ENCODE peak calls at places on chromosomes 11 and 22, in six cellular contexts. S is A549, C is GM12878, J is K562, Q is endothelial cell of umbilical vein, A is HepG2. K is an unnamed sample.
A peak's percentile ranks its signal among the peaks of the same experiment; 100 is the strongest.

GRCh38 chr22:39292561-39293074 is 26.8 kb downstream of the RPL3 start:
- DNase-seq in A (peak; percentile 81), S (peak; percentile 93), Q (peak; percentile 96), C (no peak), J (peak; percentile 83), K (peak; percentile 93)

GRCh38 chr11:35917676-35918075 is 26.2 kb upstream of the LDLRAD3 start:
- DNase-seq in Q (no peak), J (no peak), C (no peak), S (no peak), A (no peak), K (no peak)

GRCh38 chr11:111627591-111627990 is 25.3 kb downstream of the SIK2 start:
- DNase-seq in C (no peak), S (no peak), A (no peak), J (no peak), Q (no peak), K (no peak)

GRCh38 chr11:70424765-70425164 is 26.4 kb downstream of the CTTN start:
- DNase-seq in Q (no peak), S (no peak), A (no peak), J (no peak), C (peak; percentile 26), K (peak; percentile 78)

GRCh38 chr11:2432628-2433071 is 11.7 kb downstream of the TRPM5 start:
- DNase-seq in A (no peak), C (no peak), S (no peak), J (no peak), Q (no peak), K (no peak)

GRCh38 chr11:23973244-23973643 is 523.6 kb upstream of the LUZP2 start:
- DNase-seq in J (no peak), C (no peak), Q (no peak), A (no peak), S (no peak), K (no peak)

GRCh38 chr22:22937894-22938480 is 50.4 kb downstream of the IGLL5 start:
- DNase-seq in Q (no peak), S (no peak), A (no peak), J (peak; percentile 53), C (no peak), K (no peak)

GRCh38 chr11:85685820-85686459 is at the start of gene CCDC89:
- DNase-seq in C (no peak), S (peak; percentile 12), J (no peak), A (peak; percentile 68), Q (no peak), K (no peak)

GRCh38 chr22:41844513-41844912 is 11.6 kb downstream of the SREBF2 start:
- DNase-seq in C (no peak), Q (no peak), A (no peak), S (no peak), J (no peak), K (no peak)

GRCh38 chr11:128417607-128418324 is 169.6 kb downstream of the ETS1 start:
- DNase-seq in A (no peak), C (no peak), S (no peak), J (no peak), Q (no peak), K (no peak)

GRCh38 chr11:3123761-3124733 is 41.1 kb downstream of the OSBPL5 start:
- DNase-seq in A (no peak), S (peak; percentile 70), C (no peak), J (no peak), Q (peak; percentile 83), K (peak; percentile 92)

GRCh38 chr11:34067383-34068065 is 16.0 kb downstream of the CAPRIN1 start:
- DNase-seq in Q (no peak), S (no peak), J (no peak), A (no peak), C (no peak), K (no peak)

GRCh38 chr22:36104988-36105387 is 55.6 kb downstream of the APOL3 start:
- DNase-seq in Q (no peak), J (no peak), C (no peak), S (no peak), A (no peak), K (no peak)

GRCh38 chr22:20750461-20751184 is 23.3 kb upstream of the SERPIND1 start:
- DNase-seq in Q (peak; percentile 83), S (peak; percentile 25), J (peak; percentile 70), A (no peak), C (peak; percentile 59), K (peak; percentile 27)

GRCh38 chr11:68954970-68955958 is 25.5 kb downstream of the MRGPRD start:
- DNase-seq in Q (peak; percentile 48), J (peak; percentile 57), A (no peak), S (peak; percentile 17), C (no peak), K (peak; percentile 89)

GRCh38 chr11:19683141-19683805 is 29.4 kb upstream of the NAV2 start:
- DNase-seq in Q (peak; percentile 21), A (no peak), C (no peak), S (no peak), J (no peak), K (no peak)

GRCh38 chr22:47623056-47623739 is 860.7 kb downstream of the TBC1D22A start:
- DNase-seq in Q (no peak), C (no peak), J (no peak), S (no peak), A (no peak), K (no peak)

GRCh38 chr22:21457023-21457787 is 10.0 kb upstream of the TMEM191C start:
- DNase-seq in Q (no peak), J (no peak), A (peak; percentile 65), C (no peak), S (peak; percentile 83), K (no peak)

GRCh38 chr22:20242393-20243175 is 25.5 kb downstream of the RTN4R start:
- DNase-seq in C (no peak), A (no peak), Q (no peak), S (no peak), J (no peak), K (no peak)

GRCh38 chr11:103085758-103086365 is 6.1 kb downstream of the DCUN1D5 start:
- DNase-seq in C (no peak), J (no peak), A (no peak), Q (peak; percentile 71), S (no peak), K (no peak)

GRCh38 chr22:45441158-45441557 is 27.7 kb downstream of the RIBC2 start:
- DNase-seq in A (peak; percentile 71), J (no peak), Q (peak; percentile 21), S (peak; percentile 57), C (no peak), K (peak; percentile 63)

GRCh38 chr11:122367809-122368231 is 251.8 kb upstream of the BLID start:
- DNase-seq in J (no peak), C (no peak), S (peak; percentile 36), A (peak; percentile 76), Q (peak; percentile 38), K (no peak)

GRCh38 chr11:57800444-57801184 is 39.0 kb downstream of the CTNND1 start:
- DNase-seq in S (peak; percentile 95), Q (peak; percentile 85), C (peak; percentile 56), A (peak; percentile 98), J (peak; percentile 70), K (peak; percentile 75)

GRCh38 chr22:43862074-43862881 is at the start of gene SULT4A1:
- DNase-seq in J (peak; percentile 69), S (no peak), Q (no peak), A (no peak), C (no peak), K (no peak)

GRCh38 chr22:30208631-30209603 is 37.6 kb downstream of the LIF start:
- DNase-seq in C (no peak), Q (peak; percentile 70), S (peak; percentile 71), J (peak; percentile 84), A (peak; percentile 65), K (no peak)

GRCh38 chr11:1770528-1770927 is 6.8 kb upstream of the CTSD start:
- DNase-seq in A (no peak), J (no peak), C (no peak), Q (no peak), S (no peak), K (peak; percentile 90)

GRCh38 chr11:99368579-99368978 is 347.8 kb downstream of the CNTN5 start:
- DNase-seq in Q (peak; percentile 1), A (no peak), C (no peak), J (no peak), S (no peak), K (no peak)

DNA sequence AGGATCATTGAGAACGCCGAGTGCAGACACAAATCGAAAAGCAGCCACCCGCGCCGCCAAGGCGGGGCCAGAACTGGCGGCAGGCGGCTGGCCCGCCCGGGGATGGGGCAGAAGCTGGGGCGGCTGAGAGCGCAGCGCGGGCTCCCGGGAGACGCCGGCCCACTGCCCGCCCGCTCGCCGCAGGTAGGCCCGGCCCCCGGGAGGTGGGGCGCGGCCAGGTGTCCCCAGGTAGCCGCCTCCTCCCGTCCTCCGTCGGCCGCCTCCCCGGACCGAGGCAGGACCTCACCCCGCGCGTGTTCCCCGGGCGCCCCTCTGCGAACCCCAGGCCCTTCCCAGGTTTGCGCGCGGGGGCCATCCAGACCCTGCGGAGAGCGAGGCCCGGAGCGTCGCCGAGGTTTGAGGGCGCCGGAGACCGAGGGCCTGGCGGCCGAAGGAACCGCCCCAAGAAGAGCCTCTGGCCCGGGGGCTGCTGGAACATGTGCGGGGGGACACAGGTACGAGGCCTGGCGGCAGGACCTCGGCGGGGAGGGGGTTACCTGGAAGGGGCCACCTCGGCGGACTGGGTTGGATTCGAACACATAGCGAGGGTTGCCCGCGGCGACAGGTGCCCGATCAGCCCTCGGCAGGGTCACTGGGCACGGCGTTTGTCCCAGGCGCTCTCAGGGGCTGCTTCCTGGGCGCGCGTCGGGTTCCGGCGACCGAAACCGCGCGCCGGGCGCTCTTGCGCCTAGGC is at the start of gene PRRG4:
- DNase-seq in A (no peak), C (no peak), S (peak; percentile 35), Q (no peak), J (no peak), K (peak; percentile 85)
- TF ChIP-seq MYC in A (no peak), C (no peak), S (no peak), Q (no peak), J (no peak), K (peak; percentile 57)

DNA sequence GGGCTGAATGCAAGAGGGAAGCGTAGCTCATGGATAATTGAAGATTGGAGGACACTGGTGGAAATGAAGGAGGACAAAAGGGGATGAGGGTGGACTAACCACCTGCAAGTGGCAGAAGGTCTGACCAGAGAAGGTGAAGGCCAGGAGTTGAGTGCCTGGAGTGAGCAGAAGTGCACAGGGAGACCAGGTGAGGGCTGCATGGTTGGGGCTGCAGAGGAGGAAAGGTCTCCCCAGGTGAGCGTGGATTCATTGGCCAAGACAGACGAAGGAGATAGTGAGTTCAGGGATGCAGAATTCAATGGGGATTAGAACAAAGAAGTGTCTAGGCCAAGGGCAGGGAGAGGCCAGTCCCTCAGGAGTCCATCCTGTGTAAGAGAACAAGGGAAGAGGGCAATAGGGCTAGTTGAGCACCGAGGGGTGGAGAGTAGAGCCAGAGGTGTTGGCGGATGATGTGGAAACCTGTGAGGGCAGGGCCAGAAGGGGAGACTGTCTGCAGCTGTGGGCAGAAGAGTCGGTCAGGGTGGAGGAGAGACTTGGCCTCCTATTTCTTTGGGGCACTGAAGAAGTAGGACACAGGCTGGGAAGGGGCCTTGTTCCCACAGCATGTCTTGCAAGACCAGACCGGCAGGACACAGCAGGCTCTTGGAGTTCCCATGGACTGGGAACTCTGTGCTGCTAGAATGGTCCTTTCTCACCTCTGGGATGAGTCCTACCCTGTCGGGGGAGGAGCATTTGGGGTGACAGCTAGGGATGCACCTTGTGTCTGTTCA is 6.7 kb downstream of the TRIM29 start:
- DNase-seq in J (no peak), Q (no peak), C (no peak), S (no peak), A (no peak), K (no peak)
- TF ChIP-seq MYC in J (no peak), Q (no peak), C (no peak), S (no peak), A (no peak), K (no peak)

GRCh38 chr11:113385749-113386148 is 1.8 kb upstream of the ANKK1 start:
- DNase-seq in J (no peak), C (no peak), Q (no peak), A (no peak), S (no peak), K (no peak)
- TF ChIP-seq MYC in J (no peak), C (no peak), Q (no peak), A (no peak), S (no peak), K (no peak)

GRCh38 chr22:49546811-49547585 is 280.7 kb downstream of the BRD1 start:
- DNase-seq in Q (no peak), A (no peak), C (no peak), S (no peak), J (no peak), K (no peak)
- TF ChIP-seq MYC in Q (no peak), A (no peak), C (no peak), S (no peak), J (no peak), K (no peak)